ENCODE peak calls at places on chromosome 3, in eight cellular contexts. I, S, A, O, C, W, B and D are unnamed samples.

GRCh38 chr3:157429703-157430102 is 6.9 kb upstream of the PTX3 start:
- DNase-seq in S (no peak), O (peak), A (no peak), I (no peak), B (no peak), W (peak), C (no peak), D (no peak)

GRCh38 chr3:118932822-118933558 is 101.7 kb downstream of the IGSF11 start:
- DNase-seq in O (no peak), I (no peak), S (peak), C (no peak), A (no peak), B (no peak), W (peak), D (no peak)

GRCh38 chr3:81485444-81485865 is 276.0 kb downstream of the GBE1 start:
- DNase-seq in A (peak), C (no peak), B (no peak), I (peak), W (peak), O (peak), S (peak), D (peak)

GRCh38 chr3:84772841-84773240 is 185.9 kb upstream of the CADM2 start:
- DNase-seq in W (no peak), A (no peak), S (no peak), O (no peak), I (no peak), C (no peak), B (no peak), D (no peak)

GRCh38 chr3:128994581-128995161 is 795 bp upstream of the CFAP92 start:
- DNase-seq in C (no peak), O (no peak), B (no peak), A (no peak), S (no peak), W (no peak), I (no peak), D (no peak)

GRCh38 chr3:111874177-111874820 is 15.2 kb downstream of the PHLDB2 start:
- DNase-seq in I (peak), B (no peak), O (peak), A (no peak), C (peak), W (peak), S (peak), D (no peak)

GRCh38 chr3:197730200-197730599 is 6.5 kb downstream of the RUBCN start:
- DNase-seq in A (no peak), O (peak), W (peak), B (no peak), S (peak), I (peak), C (peak), D (peak)

GRCh38 chr3:13524979-13525669 is 23.8 kb upstream of the FBLN2 start:
- DNase-seq in I (no peak), C (no peak), W (peak), A (no peak), O (peak), B (peak), S (no peak), D (no peak)

GRCh38 chr3:174377684-174378083 is 481.4 kb upstream of the NAALADL2 start:
- DNase-seq in I (no peak), W (no peak), C (no peak), B (no peak), A (no peak), S (no peak), O (no peak), D (no peak)

GRCh38 chr3:41450416-41451231 is 251.3 kb downstream of the CTNNB1 start:
- DNase-seq in O (no peak), A (no peak), S (no peak), W (no peak), I (no peak), C (no peak), B (no peak), D (no peak)

GRCh38 chr3:45312836-45313493 is 75.4 kb upstream of the LARS2 start:
- DNase-seq in A (no peak), I (no peak), O (no peak), B (no peak), W (peak), C (no peak), S (no peak), D (no peak)

GRCh38 chr3:106176734-106177133 is 307.9 kb upstream of the CBLB start:
- DNase-seq in A (no peak), I (no peak), S (no peak), B (no peak), C (no peak), W (peak), O (peak), D (peak)

GRCh38 chr3:113436794-113437193 is 4.5 kb downstream of the CFAP44 start:
- DNase-seq in B (no peak), I (peak), A (no peak), C (peak), W (peak), O (peak), S (peak), D (no peak)

GRCh38 chr3:56339244-56339643 is 129.0 kb downstream of the ERC2 start:
- DNase-seq in A (no peak), W (no peak), B (no peak), I (no peak), C (no peak), O (no peak), S (no peak), D (no peak)

GRCh38 chr3:125350597-125350996 is 24.5 kb downstream of the ZNF148 start:
- DNase-seq in O (no peak), W (no peak), C (no peak), S (no peak), A (no peak), I (no peak), B (no peak), D (no peak)

GRCh38 chr3:13299531-13300155 is 120.5 kb downstream of the NUP210 start:
- DNase-seq in A (no peak), W (no peak), S (no peak), I (no peak), C (no peak), O (no peak), B (no peak), D (no peak)

GRCh38 chr3:66498718-66499611 is 1.9 kb downstream of the LRIG1 start:
- DNase-seq in I (no peak), A (peak), W (no peak), S (no peak), B (peak), O (peak), C (no peak), D (no peak)

GRCh38 chr3:196640501-196640968 is 1.0 kb downstream of the NRROS start:
- DNase-seq in I (no peak), S (no peak), B (no peak), A (no peak), W (no peak), C (no peak), O (no peak), D (no peak)

GRCh38 chr3:153818338-153818737 is 302.9 kb upstream of the ARHGEF26 start:
- DNase-seq in A (no peak), O (no peak), W (no peak), S (no peak), B (no peak), C (no peak), I (no peak), D (no peak)

GRCh38 chr3:111112913-111113312 is 41.3 kb downstream of the NECTIN3 start:
- DNase-seq in O (peak), C (no peak), W (peak), S (no peak), I (no peak), B (no peak), A (no peak), D (no peak)

GRCh38 chr3:8822141-8822540 is 52.7 kb upstream of the OXTR start:
- DNase-seq in S (peak), B (no peak), A (no peak), I (peak), C (peak), W (peak), O (peak), D (no peak)

GRCh38 chr3:189967254-189967865 is 153.3 kb downstream of the P3H2 start:
- DNase-seq in W (peak), I (peak), A (peak), C (peak), B (no peak), S (peak), O (peak), D (peak)

GRCh38 chr3:81816473-81817260 is 55.2 kb upstream of the GBE1 start:
- DNase-seq in I (no peak), A (no peak), C (no peak), S (peak), O (peak), W (peak), B (no peak), D (peak)

GRCh38 chr3:51672083-51672475 is 1.0 kb downstream of the TEX264 start:
- DNase-seq in W (no peak), O (no peak), I (peak), C (no peak), S (no peak), B (no peak), A (no peak), D (no peak)

GRCh38 chr3:194384156-194384555 is 14.6 kb upstream of the LRRC15 start:
- DNase-seq in A (no peak), S (no peak), I (no peak), C (no peak), O (no peak), W (no peak), B (no peak), D (no peak)

GRCh38 chr3:195616681-195617080 is 32.9 kb upstream of the APOD start:
- DNase-seq in I (no peak), W (no peak), O (no peak), C (no peak), A (no peak), S (no peak), B (no peak), D (peak)

GRCh38 chr3:78908236-78908635 is 859.6 kb downstream of the ROBO1 start:
- DNase-seq in I (no peak), W (peak), C (no peak), S (no peak), O (peak), A (no peak), B (no peak), D (no peak)

GRCh38 chr3:143707848-143708247 is 140.4 kb downstream of the SLC9A9 start:
- DNase-seq in C (no peak), W (peak), A (no peak), O (no peak), B (no peak), S (no peak), I (no peak), D (no peak)

GRCh38 chr3:101138817-101139216 is 145.6 kb upstream of the ABI3BP start:
- DNase-seq in B (no peak), I (no peak), A (no peak), S (no peak), C (no peak), O (no peak), W (no peak), D (no peak)

GRCh38 chr3:102741105-102741504 is 306.3 kb downstream of the ZPLD1 start:
- DNase-seq in B (no peak), C (peak), W (no peak), I (peak), O (no peak), A (no peak), S (no peak), D (no peak)
- TF ChIP-seq CTCF in B (no peak), C (no peak), W (no peak), I (peak), O (no peak), A (no peak), S (peak), D (peak)

GRCh38 chr3:53422954-53423708 is 71.3 kb upstream of the CACNA1D start:
- DNase-seq in O (no peak), A (no peak), B (no peak), C (no peak), I (no peak), W (no peak), S (no peak), D (no peak)

GRCh38 chr3:53425936-53426335 is 68.5 kb upstream of the CACNA1D start:
- DNase-seq in A (no peak), S (no peak), O (no peak), C (no peak), W (no peak), I (no peak), B (no peak), D (no peak)

GRCh38 chr3:53426918-53427317 is 67.5 kb upstream of the CACNA1D start:
- DNase-seq in O (no peak), S (no peak), W (no peak), I (no peak), B (no peak), C (no peak), A (no peak), D (no peak)
- TF ChIP-seq CTCF in O (no peak), S (no peak), W (peak), I (no peak), B (no peak), C (no peak), A (no peak), D (no peak)

GRCh38 chr3:23895181-23895580 is 21.6 kb downstream of the NKIRAS1 start:
- DNase-seq in C (no peak), O (no peak), W (no peak), S (no peak), B (no peak), I (no peak), A (no peak), D (no peak)

GRCh38 chr3:23904545-23904944 is 12.2 kb downstream of the NKIRAS1 start:
- DNase-seq in S (no peak), O (no peak), B (no peak), C (no peak), W (no peak), A (no peak), I (no peak), D (no peak)

GRCh38 chr3:23900744-23901143 is 16.0 kb downstream of the NKIRAS1 start:
- DNase-seq in C (no peak), B (no peak), I (no peak), A (no peak), S (no peak), W (peak), O (peak), D (no peak)
- TF ChIP-seq CTCF in C (no peak), B (no peak), I (no peak), A (no peak), S (no peak), W (peak), O (peak), D (no peak)

DNA sequence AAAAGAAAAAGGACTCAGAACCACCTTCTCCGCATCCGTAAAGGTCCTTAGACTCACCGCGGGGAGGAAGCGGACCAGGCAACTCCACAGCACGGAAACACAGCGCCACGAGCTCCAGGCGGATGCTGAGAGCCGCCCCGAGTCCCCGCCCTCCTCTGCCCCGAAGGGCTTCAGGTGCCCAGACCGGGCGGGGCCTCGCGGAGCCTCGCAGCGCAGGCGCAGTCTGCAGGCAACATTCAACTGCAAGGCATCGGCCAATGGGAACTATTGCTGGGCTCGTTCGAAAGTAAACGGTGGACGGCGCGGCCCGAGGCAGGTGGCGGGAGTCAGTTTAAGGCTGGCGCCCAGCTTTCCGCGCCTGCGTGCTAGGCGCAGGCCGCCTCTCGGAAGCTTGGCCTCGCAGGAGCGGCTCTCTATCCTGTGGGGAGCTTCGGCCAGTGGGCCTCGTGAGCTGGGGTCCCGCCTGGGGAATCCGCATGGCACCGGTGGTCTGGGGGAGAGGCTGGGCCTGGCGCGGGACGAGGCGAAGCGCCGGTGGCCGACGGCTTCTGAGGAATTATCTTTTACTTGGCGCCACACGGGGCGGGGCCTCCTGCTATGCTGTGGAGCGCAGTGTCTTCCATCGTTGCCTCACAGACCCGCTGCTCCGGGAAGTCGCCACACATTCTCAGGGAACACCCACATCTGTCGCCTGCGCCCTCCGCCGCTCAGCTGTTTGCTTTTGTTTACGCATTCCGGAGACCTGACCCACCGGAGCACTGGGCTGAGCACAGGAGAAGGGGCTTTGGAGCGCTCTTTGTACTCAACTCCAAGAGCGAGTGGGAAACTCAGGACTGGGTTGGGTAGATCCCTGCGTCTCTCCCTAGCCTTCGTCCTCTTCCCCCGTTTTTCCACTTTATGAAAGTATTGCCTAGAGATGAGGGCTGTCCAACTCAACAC is at the start of gene TRIM59:
- DNase-seq in I (peak), W (peak), S (peak), B (peak), O (peak), A (peak), C (peak), D (peak)
- TF ChIP-seq CTCF in I (peak), W (no peak), S (peak), B (no peak), O (no peak), A (no peak), C (no peak), D (peak)

GRCh38 chr3:188202358-188203138 is 48.6 kb downstream of the LPP start:
- DNase-seq in W (no peak), S (no peak), C (no peak), I (no peak), A (no peak), O (no peak), B (no peak), D (no peak)
- TF ChIP-seq CTCF in W (no peak), S (no peak), C (no peak), I (no peak), A (peak), O (no peak), B (no peak), D (no peak)

GRCh38 chr3:32257042-32257441 is 18.6 kb downstream of the CMTM8 start:
- DNase-seq in W (no peak), C (no peak), B (no peak), A (no peak), S (no peak), I (no peak), O (no peak), D (no peak)

GRCh38 chr3:32257641-32258438 is 19.4 kb downstream of the CMTM8 start:
- DNase-seq in I (no peak), O (no peak), W (no peak), S (no peak), A (no peak), C (no peak), B (no peak), D (no peak)

GRCh38 chr3:32254268-32254667 is 15.8 kb downstream of the CMTM8 start:
- DNase-seq in I (no peak), B (no peak), O (no peak), S (no peak), A (no peak), W (no peak), C (no peak), D (no peak)

GRCh38 chr3:32256206-32256605 is 17.7 kb downstream of the CMTM8 start:
- DNase-seq in B (no peak), O (no peak), W (no peak), C (no peak), S (no peak), I (peak), A (no peak), D (no peak)

DNA sequence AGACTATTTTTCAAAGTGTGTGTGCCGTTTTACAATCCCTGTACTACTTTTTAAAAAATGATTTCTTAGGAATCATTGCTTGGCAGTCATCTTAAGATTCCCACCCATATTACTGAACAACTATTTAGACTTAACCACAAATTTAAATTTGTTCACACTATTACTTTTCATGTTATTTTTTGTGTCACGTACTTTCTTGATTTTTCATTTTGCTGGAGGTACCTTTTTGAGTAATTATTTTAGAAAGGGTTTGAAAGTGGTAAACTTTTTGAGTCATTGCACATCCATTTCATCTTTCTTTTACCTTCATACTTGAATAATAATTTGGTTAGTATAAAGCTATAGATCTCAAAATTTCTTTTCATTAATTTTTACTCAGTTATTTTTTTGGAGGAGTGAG is 16.9 kb downstream of the CMTM8 start:
- DNase-seq in S (no peak), A (no peak), B (no peak), O (no peak), C (no peak), I (no peak), W (no peak), D (no peak)
- TF ChIP-seq CTCF in S (no peak), A (no peak), B (no peak), O (no peak), C (no peak), I (no peak), W (no peak), D (no peak)

GRCh38 chr3:19948192-19948591 is 1.3 kb downstream of the RAB5A start:
- DNase-seq in C (no peak), W (no peak), I (no peak), O (no peak), S (no peak), A (no peak), B (no peak), D (no peak)
- TF ChIP-seq CTCF in C (no peak), W (no peak), I (no peak), O (no peak), S (no peak), A (no peak), B (no peak), D (no peak)

DNA sequence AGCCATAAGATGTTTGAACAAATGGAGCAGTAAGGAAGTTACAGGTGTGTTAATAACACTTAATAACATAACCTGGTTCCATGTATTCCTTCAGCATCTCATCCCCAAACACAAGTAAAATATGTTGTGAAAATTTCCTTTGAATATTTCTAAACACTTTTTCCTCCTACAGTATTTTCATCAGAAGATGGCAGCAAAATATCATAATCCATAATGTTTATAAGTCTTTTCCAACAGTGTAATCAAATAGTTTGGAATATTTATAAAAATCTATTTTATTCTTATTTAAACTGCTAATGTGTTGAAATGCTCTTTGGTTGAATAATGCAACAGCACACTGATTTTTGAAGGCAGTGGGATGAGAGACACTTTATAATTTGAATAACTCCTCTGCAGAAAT is 1020.5 kb downstream of the OTOL1 start:
- DNase-seq in C (no peak), S (no peak), B (no peak), O (no peak), I (no peak), W (peak), A (no peak), D (no peak)
- TF ChIP-seq CTCF in C (no peak), S (no peak), B (no peak), O (peak), I (no peak), W (no peak), A (no peak), D (no peak)